ENCODE peak calls at places on chromosomes 2 and 18, in four cellular contexts. Z, E, K and H are unnamed samples.

GRCh38 chr2:15359716-15360531 is 201.2 kb downstream of the NBAS start:
- DNase-seq in Z (no peak), E (peak; percentile 89), K (peak; percentile 68), H (no peak)

GRCh38 chr2:199704358-199705238 is 146.4 kb downstream of the FTCDNL1 start:
- DNase-seq in Z (no peak), E (peak; percentile 57), K (peak; percentile 31), H (peak; percentile 36)

GRCh38 chr2:188291617-188292445 is at the start of gene GULP1:
- DNase-seq in Z (peak; percentile 85), E (peak; percentile 87), K (peak; percentile 72), H (no peak)

GRCh38 chr2:106108351-106108750 is 85.8 kb downstream of the UXS1 start:
- DNase-seq in Z (peak; percentile 54), E (peak; percentile 21), K (no peak), H (no peak)

GRCh38 chr2:19786408-19787058 is 115.2 kb downstream of the TTC32 start:
- DNase-seq in Z (no peak), E (peak; percentile 91), K (peak; percentile 59), H (no peak)

GRCh38 chr2:190407246-190407661 is 901 bp upstream of the MFSD6 start:
- DNase-seq in Z (no peak), E (no peak), K (no peak), H (no peak)

GRCh38 chr2:101737478-101738240 is 40.2 kb downstream of the MAP4K4 start:
- DNase-seq in Z (no peak), E (peak; percentile 75), K (peak; percentile 89), H (no peak)

GRCh38 chr2:146124741-146125140 is 1604.8 kb upstream of the ZEB2 start:
- DNase-seq in Z (no peak), E (peak; percentile 48), K (peak; percentile 21), H (no peak)

GRCh38 chr2:237446333-237446654 is 32.3 kb upstream of the COL6A3 start:
- DNase-seq in Z (no peak), E (no peak), K (no peak), H (no peak)

GRCh38 chr2:239181074-239181581 is 219.7 kb downstream of the HDAC4 start:
- DNase-seq in Z (no peak), E (no peak), K (no peak), H (no peak)

GRCh38 chr18:56598422-56598821 is 40.0 kb downstream of the TXNL1 start:
- DNase-seq in Z (no peak), E (no peak), K (no peak), H (no peak)

GRCh38 chr2:189015378-189015777 is 41.2 kb downstream of the COL3A1 start:
- DNase-seq in Z (no peak), E (no peak), K (no peak), H (no peak)

GRCh38 chr2:104563398-104564024 is 290.4 kb upstream of the POU3F3 start:
- DNase-seq in Z (no peak), E (no peak), K (no peak), H (no peak)

GRCh38 chr18:9147440-9148238 is 11.1 kb downstream of the ANKRD12 start:
- DNase-seq in Z (peak; percentile 50), E (peak; percentile 87), K (peak; percentile 62), H (peak; percentile 48)

GRCh38 chr2:183126635-183127034 is 2.4 kb downstream of the NUP35 start:
- DNase-seq in Z (no peak), E (peak; percentile 19), K (no peak), H (no peak)

GRCh38 chr2:67215214-67215613 is 181.9 kb upstream of the ETAA1 start:
- DNase-seq in Z (peak; percentile 69), E (peak; percentile 41), K (peak; percentile 46), H (no peak)

GRCh38 chr2:107473145-107473544 is 353.5 kb upstream of the RGPD4 start:
- DNase-seq in Z (no peak), E (no peak), K (no peak), H (no peak)

GRCh38 chr2:144208924-144209323 is 311.0 kb downstream of the ZEB2 start:
- DNase-seq in Z (no peak), E (no peak), K (no peak), H (no peak)

GRCh38 chr18:50751490-50751889 is 68.3 kb downstream of the MRO start:
- DNase-seq in Z (peak; percentile 54), E (no peak), K (no peak), H (no peak)

GRCh38 chr2:69961496-69961895 is at the start of gene ASPRV1:
- DNase-seq in Z (no peak), E (no peak), K (no peak), H (no peak)

GRCh38 chr2:235722869-235723268 is 229.0 kb downstream of the AGAP1 start:
- DNase-seq in Z (no peak), E (no peak), K (no peak), H (no peak)

GRCh38 chr2:236221798-236222197 is 42.4 kb downstream of the ASB18 start:
- DNase-seq in Z (no peak), E (no peak), K (no peak), H (no peak)

GRCh38 chr2:152825834-152826233 is 107.4 kb downstream of the ARL6IP6 start:
- DNase-seq in Z (no peak), E (peak; percentile 77), K (no peak), H (no peak)

GRCh38 chr2:25063876-25064660 is 22.2 kb downstream of the EFR3B start:
- DNase-seq in Z (no peak), E (peak; percentile 56), K (no peak), H (no peak)

GRCh38 chr2:24421668-24422067 is 61.3 kb upstream of the ITSN2 start:
- DNase-seq in Z (peak; percentile 60), E (peak; percentile 57), K (peak; percentile 33), H (peak; percentile 48)

GRCh38 chr18:63405986-63406385 is 16.3 kb downstream of the VPS4B start:
- DNase-seq in Z (no peak), E (no peak), K (no peak), H (no peak)

GRCh38 chr18:51425475-51425874 is 228.0 kb upstream of the MEX3C start:
- DNase-seq in Z (no peak), E (no peak), K (peak; percentile 11), H (no peak)

GRCh38 chr2:29281585-29281984 is 166.4 kb downstream of the CLIP4 start:
- DNase-seq in Z (peak; percentile 82), E (peak; percentile 60), K (peak; percentile 60), H (no peak)

GRCh38 chr2:160583162-160583522 is 89.5 kb upstream of the RBMS1 start:
- DNase-seq in Z (no peak), E (peak; percentile 56), K (no peak), H (no peak)

GRCh38 chr18:35775887-35776286 is 194.3 kb downstream of the GALNT1 start:
- DNase-seq in Z (no peak), E (peak; percentile 38), K (peak; percentile 22), H (no peak)

GRCh38 chr2:25103287-25103871 is 61.5 kb downstream of the EFR3B start:
- DNase-seq in Z (no peak), E (peak; percentile 97), K (peak; percentile 50), H (no peak)

GRCh38 chr2:173441222-173441621 is 86.5 kb downstream of the CDCA7 start:
- DNase-seq in Z (no peak), E (peak; percentile 35), K (no peak), H (no peak)

GRCh38 chr2:174059875-174060226 is 94.7 kb upstream of the SP3 start:
- DNase-seq in Z (no peak), E (peak; percentile 57), K (peak; percentile 74), H (no peak)

GRCh38 chr2:173962583-173963110 is 2.5 kb downstream of the SP3 start:
- DNase-seq in Z (no peak), E (no peak), K (no peak), H (no peak)

GRCh38 chr2:170554278-170554955 is 160.7 kb upstream of the SP5 start:
- DNase-seq in Z (no peak), E (peak; percentile 75), K (peak; percentile 89), H (no peak)

GRCh38 chr2:147855977-147856376 is 11.1 kb downstream of the ACVR2A start:
- DNase-seq in Z (no peak), E (no peak), K (no peak), H (no peak)
- H3K79me2 ChIP-seq in Z (peaks cover 63% of the 10 kb centered on the region), E (peaks cover 100% of the 10 kb centered on the region), K (peaks cover 85% of the 10 kb centered on the region), H (peaks cover 58% of the 10 kb centered on the region)

GRCh38 chr2:159013103-159013502 is 44.7 kb downstream of the TANC1 start:
- DNase-seq in Z (no peak), E (no peak), K (no peak), H (no peak)
- H3K79me2 ChIP-seq in Z (peaks cover 69% of the 10 kb centered on the region), E (peaks cover 55% of the 10 kb centered on the region), K (peaks cover 93% of the 10 kb centered on the region), H (no peaks in the 10 kb centered on the region)

DNA sequence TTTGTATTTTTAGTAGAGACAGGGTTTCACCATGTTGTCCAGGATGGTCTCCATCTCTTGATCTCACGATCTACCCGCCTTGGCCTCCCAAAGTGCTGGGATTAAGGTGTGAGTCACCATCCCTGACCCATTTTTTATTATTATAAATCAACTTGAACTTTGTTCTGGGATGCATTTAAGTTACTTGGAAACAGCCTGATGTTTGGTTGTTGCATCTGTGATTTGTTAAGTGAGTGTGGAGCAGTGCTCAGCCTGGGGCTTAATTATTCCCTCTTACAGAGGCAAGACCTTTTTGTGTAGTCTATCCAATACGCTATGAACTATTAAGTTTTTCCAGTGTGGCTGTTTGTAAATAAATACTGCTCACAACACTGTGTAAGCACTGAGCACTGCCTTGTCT is 32.6 kb downstream of the MTA3 start:
- DNase-seq in Z (peak; percentile 39), E (no peak), K (no peak), H (no peak)
- H3K79me2 ChIP-seq in Z (peaks cover 58% of the 10 kb centered on the region), E (peaks cover 50% of the 10 kb centered on the region), K (peaks cover 26% of the 10 kb centered on the region), H (peaks cover 14% of the 10 kb centered on the region)

GRCh38 chr2:54464334-54464733 is 8.2 kb downstream of the SPTBN1 start:
- DNase-seq in Z (no peak), E (no peak), K (no peak), H (no peak)
- H3K79me2 ChIP-seq in Z (peaks cover 96% of the 10 kb centered on the region), E (peaks cover 98% of the 10 kb centered on the region), K (peaks cover 82% of the 10 kb centered on the region), H (peaks cover 36% of the 10 kb centered on the region)

GRCh38 chr18:48100168-48100495 is 169.7 kb upstream of the SMAD2 start:
- DNase-seq in Z (no peak), E (no peak), K (no peak), H (no peak)
- H3K79me2 ChIP-seq in Z (no peaks in the 10 kb centered on the region), E (no peaks in the 10 kb centered on the region), K (no peaks in the 10 kb centered on the region), H (no peaks in the 10 kb centered on the region)

DNA sequence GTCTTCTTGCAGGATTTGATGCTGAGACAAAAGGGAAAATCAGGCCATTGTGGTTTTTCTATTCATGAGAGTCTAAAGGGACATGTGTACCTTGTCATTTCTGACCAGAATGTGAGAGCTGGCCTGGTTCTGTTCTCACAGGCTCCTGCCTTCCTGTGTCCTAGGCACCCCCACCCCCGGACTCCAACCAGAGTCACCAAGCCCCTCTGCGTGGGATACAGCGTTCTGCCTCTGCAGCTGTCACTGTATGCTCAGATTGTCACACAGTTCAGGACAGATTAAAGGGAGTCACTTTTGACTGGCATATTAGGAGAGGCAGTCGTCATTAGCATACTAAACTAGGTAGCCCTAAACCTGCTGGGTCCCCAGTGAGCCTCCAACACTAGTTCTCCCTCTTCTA is 340.3 kb downstream of the CMPK2 start:
- DNase-seq in Z (peak; percentile 42), E (no peak), K (no peak), H (no peak)
- H3K79me2 ChIP-seq in Z (no peaks in the 10 kb centered on the region), E (no peaks in the 10 kb centered on the region), K (no peaks in the 10 kb centered on the region), H (no peaks in the 10 kb centered on the region)

GRCh38 chr18:76441002-76441667 is 53.9 kb downstream of the ZNF516 start:
- DNase-seq in Z (no peak), E (no peak), K (no peak), H (no peak)

GRCh38 chr18:76436342-76436741 is 58.7 kb downstream of the ZNF516 start:
- DNase-seq in Z (no peak), E (no peak), K (no peak), H (no peak)

GRCh38 chr18:76437011-76437410 is 58.0 kb downstream of the ZNF516 start:
- DNase-seq in Z (no peak), E (no peak), K (no peak), H (no peak)

GRCh38 chr18:76435321-76435989 is 59.6 kb downstream of the ZNF516 start:
- DNase-seq in Z (no peak), E (no peak), K (no peak), H (no peak)

GRCh38 chr18:76437910-76438309 is 57.1 kb downstream of the ZNF516 start:
- DNase-seq in Z (no peak), E (no peak), K (no peak), H (no peak)
- H3K79me2 ChIP-seq in Z (no peaks in the 10 kb centered on the region), E (peaks cover 89% of the 10 kb centered on the region), K (peaks cover 61% of the 10 kb centered on the region), H (no peaks in the 10 kb centered on the region)